ENCODE peak calls at places on chromosomes 13 and 19, in ten cellular contexts. I is upper lobe of left lung; V is body of pancreas; X is CD4-positive, alpha-beta memory T cell; U is aorta; J is tibial artery; Q is A549; H is mammary epithelial cell; W is endothelial cell of umbilical vein; B is Panc1. R is an unnamed sample.
A peak's percentile ranks its signal among the peaks of the same experiment; 100 is the strongest.

GRCh38 chr13:63517376-63517775 is 2101.7 kb upstream of the PCDH20 start:
- DNase-seq in I (no peak), V (no peak), X (no peak), U (no peak), J (no peak), Q (no peak), H (no peak), W (no peak), B (no peak), R (no peak)

GRCh38 chr13:95494082-95494681 is 58.3 kb upstream of the CLDN10 start:
- DNase-seq in I (no peak), V (peak; percentile 24), X (peak; percentile 16), U (no peak), J (no peak), Q (peak; percentile 48), H (peak; percentile 65), W (peak; percentile 85), B (peak; percentile 42), R (no peak)

GRCh38 chr19:10975374-10976036 is 14.7 kb downstream of the SMARCA4 start:
- DNase-seq in I (no peak), V (peak; percentile 44), X (no peak), U (peak; percentile 75), J (peak; percentile 52), Q (no peak), H (no peak), W (peak; percentile 58), B (no peak), R (peak; percentile 52)

GRCh38 chr13:77751513-77752456 is 54.3 kb downstream of the SLAIN1 start:
- DNase-seq in I (no peak), V (peak; percentile 37), X (peak; percentile 52), U (no peak), J (no peak), Q (peak; percentile 6), H (peak; percentile 21), W (peak; percentile 76), B (peak; percentile 22), R (no peak)

GRCh38 chr13:41017744-41018582 is 1.2 kb downstream of the ELF1 start:
- DNase-seq in I (no peak), V (no peak), X (no peak), U (no peak), J (no peak), Q (no peak), H (peak; percentile 19), W (peak; percentile 17), B (no peak), R (no peak)

GRCh38 chr13:32713397-32713796 is 127.1 kb downstream of the PDS5B start:
- DNase-seq in I (no peak), V (no peak), X (no peak), U (no peak), J (no peak), Q (no peak), H (no peak), W (no peak), B (no peak), R (no peak)

GRCh38 chr13:51118809-51119431 is 7.8 kb upstream of the C13orf42 start:
- DNase-seq in I (no peak), V (no peak), X (no peak), U (no peak), J (no peak), Q (no peak), H (no peak), W (no peak), B (no peak), R (no peak)

GRCh38 chr13:48415516-48415915 is 2.6 kb upstream of the LPAR6 start:
- DNase-seq in I (no peak), V (no peak), X (no peak), U (no peak), J (no peak), Q (no peak), H (no peak), W (no peak), B (no peak), R (no peak)

GRCh38 chr19:50368649-50369570 is 3.5 kb upstream of the NAPSA start:
- DNase-seq in I (peak; percentile 45), V (peak; percentile 86), X (peak; percentile 71), U (peak; percentile 89), J (peak; percentile 87), Q (peak; percentile 99), H (peak; percentile 73), W (peak; percentile 80), B (no peak), R (peak; percentile 94)

GRCh38 chr13:87384099-87384498 is 287.1 kb upstream of the SLITRK5 start:
- DNase-seq in I (no peak), V (no peak), X (no peak), U (no peak), J (no peak), Q (no peak), H (no peak), W (no peak), B (no peak), R (no peak)

DNA sequence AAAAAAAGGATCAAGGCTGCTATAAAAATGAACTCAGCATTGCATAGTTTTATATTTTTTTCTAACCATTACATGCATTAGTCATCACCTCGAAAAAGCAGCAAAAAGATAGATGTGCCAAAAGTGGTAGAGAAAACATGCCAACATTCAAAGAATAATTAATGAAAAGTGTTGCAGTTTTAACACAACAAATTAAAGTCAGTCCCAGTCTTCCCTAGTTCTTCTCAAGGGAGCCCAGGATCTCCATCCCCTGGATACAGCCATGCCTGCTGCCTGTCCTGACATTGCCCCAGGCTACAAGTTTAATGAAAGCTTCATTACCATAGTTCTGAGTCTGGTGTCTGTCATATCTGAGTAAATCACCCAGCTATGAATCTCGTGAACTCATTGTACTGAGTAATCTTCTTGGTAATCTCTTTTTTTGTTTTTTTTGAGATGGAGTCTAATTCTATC is 116.6 kb upstream of the KLF12 start:
- DNase-seq in I (no peak), V (no peak), X (no peak), U (no peak), J (no peak), Q (no peak), H (peak; percentile 88), W (no peak), B (no peak), R (no peak)
- H3K4me1 ChIP-seq in I (no peaks in the 10 kb centered on the region), V (no peaks in the 10 kb centered on the region), X (peaks cover 98% of the 10 kb centered on the region), U (no peaks in the 10 kb centered on the region), J (peaks cover 4% of the 10 kb centered on the region), Q (no peaks in the 10 kb centered on the region), H (peaks cover 22% of the 10 kb centered on the region), W (no peaks in the 10 kb centered on the region), B (no peaks in the 10 kb centered on the region), R (no peaks in the 10 kb centered on the region)

GRCh38 chr19:638901-639250 is 803 bp upstream of the FGF22 start:
- DNase-seq in I (no peak), V (no peak), X (no peak), U (no peak), J (no peak), Q (no peak), H (no peak), W (no peak), B (no peak), R (no peak)
- H3K4me3 ChIP-seq in I (peak overlapping the region; percentile 56), V (no peak overlapping the region), X (peak overlapping the region; percentile 63), U (no peak overlapping the region), J (peak overlapping the region; percentile 52), Q (peak overlapping the region; percentile 50), H (peak overlapping the region; percentile 46), W (no peak overlapping the region), B (peak overlapping the region; percentile 61), R (peak overlapping the region; percentile 50)

GRCh38 chr19:47693903-47694302 is 19.3 kb upstream of the EHD2 start:
- DNase-seq in I (no peak), V (no peak), X (no peak), U (no peak), J (no peak), Q (no peak), H (no peak), W (no peak), B (no peak), R (no peak)

GRCh38 chr19:47691782-47692181 is 21.4 kb upstream of the EHD2 start:
- DNase-seq in I (no peak), V (no peak), X (no peak), U (no peak), J (no peak), Q (no peak), H (no peak), W (no peak), B (no peak), R (no peak)

GRCh38 chr19:47693489-47693888 is 19.7 kb upstream of the EHD2 start:
- DNase-seq in I (no peak), V (no peak), X (no peak), U (no peak), J (no peak), Q (no peak), H (no peak), W (no peak), B (no peak), R (no peak)

GRCh38 chr19:47687906-47688305 is 25.3 kb upstream of the EHD2 start:
- DNase-seq in I (no peak), V (no peak), X (no peak), U (no peak), J (no peak), Q (no peak), H (no peak), W (no peak), B (no peak), R (no peak)

DNA sequence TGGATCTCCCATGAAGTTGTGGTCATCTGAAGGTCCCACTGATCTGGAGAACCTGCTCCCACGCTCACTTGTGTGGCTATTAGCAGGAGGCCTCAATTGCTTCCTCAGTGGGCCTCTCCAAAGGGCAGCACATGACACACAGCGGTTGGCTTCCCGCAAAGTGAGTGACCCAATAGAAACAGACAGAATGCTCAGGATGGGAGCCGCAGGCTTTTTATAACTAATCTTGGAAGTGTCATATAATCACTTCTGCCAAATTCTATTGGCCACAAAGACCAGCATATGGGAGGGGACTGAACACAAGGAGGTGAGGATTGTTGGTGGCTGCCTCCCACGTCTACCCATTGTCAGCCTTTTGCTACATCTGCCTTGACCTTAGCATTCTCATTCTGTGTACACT is 22.1 kb upstream of the EHD2 start:
- DNase-seq in I (no peak), V (no peak), X (no peak), U (no peak), J (no peak), Q (no peak), H (no peak), W (no peak), B (no peak), R (no peak)
- H3K4me1 ChIP-seq in I (no peaks in the 10 kb centered on the region), V (no peaks in the 10 kb centered on the region), X (no peaks in the 10 kb centered on the region), U (no peaks in the 10 kb centered on the region), J (no peaks in the 10 kb centered on the region), Q (no peaks in the 10 kb centered on the region), H (no peaks in the 10 kb centered on the region), W (peaks cover 3% of the 10 kb centered on the region), B (no peaks in the 10 kb centered on the region), R (no peaks in the 10 kb centered on the region)

GRCh38 chr19:32669205-32669785 is 5.7 kb downstream of the ANKRD27 start:
- DNase-seq in I (no peak), V (no peak), X (no peak), U (no peak), J (no peak), Q (no peak), H (no peak), W (no peak), B (no peak), R (no peak)

GRCh38 chr19:32662186-32662585 is 12.8 kb downstream of the ANKRD27 start:
- DNase-seq in I (no peak), V (no peak), X (no peak), U (peak; percentile 63), J (no peak), Q (no peak), H (no peak), W (peak; percentile 85), B (no peak), R (peak; percentile 26)

GRCh38 chr19:32671883-32672282 is 3.1 kb downstream of the ANKRD27 start:
- DNase-seq in I (no peak), V (no peak), X (no peak), U (no peak), J (no peak), Q (no peak), H (no peak), W (no peak), B (no peak), R (no peak)

GRCh38 chr19:32661318-32661717 is 13.7 kb downstream of the ANKRD27 start:
- DNase-seq in I (no peak), V (no peak), X (no peak), U (no peak), J (no peak), Q (no peak), H (no peak), W (no peak), B (no peak), R (no peak)

GRCh38 chr19:32666084-32666483 is 8.9 kb downstream of the ANKRD27 start:
- DNase-seq in I (no peak), V (no peak), X (no peak), U (no peak), J (no peak), Q (no peak), H (no peak), W (no peak), B (no peak), R (no peak)
- H3K4me3 ChIP-seq in I (no peak overlapping the region), V (no peak overlapping the region), X (no peak overlapping the region), U (no peak overlapping the region), J (no peak overlapping the region), Q (no peak overlapping the region), H (no peak overlapping the region), W (no peak overlapping the region), B (no peak overlapping the region), R (no peak overlapping the region)